ENCODE peak calls at places on chromosomes 4 and X, in seven cellular contexts. Q is GM04504; Y is posterior vena cava; F is CD4-positive, alpha-beta T cell; X is H1; J is endothelial cell; O is K562. B is an unnamed sample.

GRCh38 chrX:136597356-136597755 is 50.6 kb upstream of the CD40LG start:
- DNase-seq in Q (no peak), Y (no peak), F (no peak), X (no peak), J (no peak), O (no peak), B (no peak)

GRCh38 chr4:61202100-61202637 is 2.0 kb downstream of the ADGRL3 start:
- DNase-seq in Q (no peak), Y (peak), F (no peak), X (no peak), J (peak), O (no peak), B (peak)

GRCh38 chr4:66929748-66930147 is 615.6 kb downstream of the CENPC start:
- DNase-seq in Q (no peak), Y (no peak), F (no peak), X (no peak), J (no peak), O (no peak), B (no peak)

GRCh38 chr4:95248713-95249401 is 299.9 kb downstream of the UNC5C start:
- DNase-seq in Q (no peak), Y (no peak), F (no peak), X (no peak), J (no peak), O (peak), B (no peak)

GRCh38 chrX:40855411-40855810 is 120.1 kb upstream of the MED14 start:
- DNase-seq in Q (no peak), Y (no peak), F (no peak), X (no peak), J (no peak), O (no peak), B (no peak)

GRCh38 chrX:11756354-11757318 is 1.4 kb upstream of the MSL3 start:
- DNase-seq in Q (no peak), Y (no peak), F (no peak), X (no peak), J (no peak), O (no peak), B (no peak)

GRCh38 chr4:5142726-5143125 is 91.4 kb downstream of the STK32B start:
- DNase-seq in Q (peak), Y (no peak), F (no peak), X (no peak), J (peak), O (peak), B (peak)

GRCh38 chr4:22237155-22237751 is 278.6 kb downstream of the ADGRA3 start:
- DNase-seq in Q (no peak), Y (no peak), F (peak), X (peak), J (peak), O (peak), B (peak)

GRCh38 chrX:48648299-48648698 is 35.3 kb upstream of the WAS start:
- DNase-seq in Q (peak), Y (no peak), F (peak), X (peak), J (peak), O (peak), B (peak)

GRCh38 chr4:151103758-151104157 is 4.3 kb downstream of the RPS3A start:
- DNase-seq in Q (no peak), Y (no peak), F (no peak), X (no peak), J (no peak), O (no peak), B (no peak)

GRCh38 chr4:7591409-7592063 is 156.8 kb upstream of the PSAPL1 start:
- DNase-seq in Q (no peak), Y (no peak), F (no peak), X (no peak), J (no peak), O (no peak), B (no peak)

GRCh38 chr4:173415885-173416658 is 17.2 kb upstream of the SCRG1 start:
- DNase-seq in Q (no peak), Y (peak), F (no peak), X (no peak), J (no peak), O (no peak), B (peak)

GRCh38 chrX:48278958-48279357 is 23.8 kb downstream of the SSX1 start:
- DNase-seq in Q (no peak), Y (no peak), F (no peak), X (no peak), J (no peak), O (peak), B (peak)

GRCh38 chr4:185797596-185797995 is 14.4 kb downstream of the SORBS2 start:
- DNase-seq in Q (no peak), Y (no peak), F (no peak), X (no peak), J (no peak), O (no peak), B (no peak)

GRCh38 chr4:158949094-158949493 is 153.8 kb upstream of the RAPGEF2 start:
- DNase-seq in Q (no peak), Y (no peak), F (no peak), X (no peak), J (no peak), O (no peak), B (no peak)

GRCh38 chrX:154541896-154542722 is 4.5 kb downstream of the G6PD start:
- DNase-seq in Q (peak), Y (peak), F (no peak), X (no peak), J (no peak), O (peak), B (no peak)

GRCh38 chrX:50049228-50049627 is 126.8 kb downstream of the CLCN5 start:
- DNase-seq in Q (no peak), Y (no peak), F (no peak), X (no peak), J (no peak), O (no peak), B (no peak)

B was measured in cardiac muscle cell.